ENCODE peak calls at places on chromosomes 6 and 20, in seven cellular contexts. K, W, Q, A, N, D and I are unnamed samples.

GRCh38 chr6:135144678-135145508 is 36.2 kb upstream of the MYB start:
- DNase-seq in K (no peak), W (peak), Q (peak), A (no peak), N (no peak), D (peak), I (no peak)

GRCh38 chr6:27016689-27017088 is 230.8 kb upstream of the PRSS16 start:
- DNase-seq in K (no peak), W (no peak), Q (no peak), A (no peak), N (no peak), D (no peak), I (no peak)

GRCh38 chr6:4009486-4009885 is 69.5 kb downstream of the FAM217A start:
- DNase-seq in K (no peak), W (no peak), Q (no peak), A (no peak), N (no peak), D (no peak), I (no peak)

GRCh38 chr6:167566711-167567141 is 241.8 kb downstream of the TTLL2 start:
- DNase-seq in K (no peak), W (no peak), Q (no peak), A (no peak), N (no peak), D (no peak), I (no peak)

GRCh38 chr6:24426729-24427446 is 24.2 kb downstream of the MRS2 start:
- DNase-seq in K (no peak), W (no peak), Q (peak), A (no peak), N (no peak), D (no peak), I (no peak)

GRCh38 chr20:39849664-39850063 is 839.4 kb downstream of the MAFB start:
- DNase-seq in K (peak), W (peak), Q (no peak), A (peak), N (peak), D (peak), I (peak)

GRCh38 chr6:112415366-112415765 is 68.2 kb downstream of the RFPL4B start:
- DNase-seq in K (no peak), W (no peak), Q (no peak), A (no peak), N (no peak), D (peak), I (peak)

GRCh38 chr20:58308680-58309527 is 611 bp upstream of the RAB22A start:
- DNase-seq in K (peak), W (peak), Q (peak), A (peak), N (peak), D (peak), I (no peak)

GRCh38 chr6:112881027-112881426 is 533.9 kb downstream of the RFPL4B start:
- DNase-seq in K (no peak), W (no peak), Q (no peak), A (peak), N (no peak), D (peak), I (peak)

GRCh38 chr20:37987602-37988290 is 45.5 kb downstream of the TTI1 start:
- DNase-seq in K (no peak), W (no peak), Q (peak), A (no peak), N (no peak), D (no peak), I (no peak)

GRCh38 chr6:33053230-33053629 is 20.2 kb downstream of the HLA-DPA1 start:
- DNase-seq in K (no peak), W (peak), Q (peak), A (no peak), N (no peak), D (no peak), I (no peak)

GRCh38 chr6:34526241-34526972 is 29.7 kb downstream of the SPDEF start:
- DNase-seq in K (no peak), W (no peak), Q (no peak), A (no peak), N (no peak), D (no peak), I (no peak)

GRCh38 chr20:8389381-8390368 is 257.6 kb downstream of the PLCB1 start:
- DNase-seq in K (no peak), W (peak), Q (peak), A (peak), N (no peak), D (peak), I (no peak)

GRCh38 chr6:32084780-32085179 is 24.4 kb downstream of the TNXB start:
- DNase-seq in K (no peak), W (no peak), Q (no peak), A (no peak), N (no peak), D (no peak), I (no peak)

GRCh38 chr6:84428300-84428907 is 201.0 kb upstream of the CEP162 start:
- DNase-seq in K (peak), W (peak), Q (peak), A (peak), N (peak), D (peak), I (no peak)

GRCh38 chr6:53210821-53211220 is 62.2 kb upstream of the GCM1 start:
- DNase-seq in K (no peak), W (no peak), Q (no peak), A (no peak), N (no peak), D (no peak), I (no peak)

GRCh38 chr20:50506270-50506579 is 4.0 kb upstream of the PTPN1 start:
- DNase-seq in K (no peak), W (no peak), Q (no peak), A (no peak), N (no peak), D (no peak), I (no peak)

GRCh38 chr6:17281497-17282481 is 628 bp downstream of the RBM24 start:
- DNase-seq in K (no peak), W (no peak), Q (peak), A (no peak), N (no peak), D (peak), I (no peak)

GRCh38 chr6:5175635-5176034 is 85.1 kb downstream of the LYRM4 start:
- DNase-seq in K (no peak), W (no peak), Q (no peak), A (no peak), N (no peak), D (no peak), I (no peak)

GRCh38 chr6:116215414-116215813 is 38.5 kb downstream of the TSPYL4 start:
- DNase-seq in K (no peak), W (no peak), Q (no peak), A (no peak), N (no peak), D (no peak), I (no peak)

GRCh38 chr6:45021652-45022051 is 306.5 kb upstream of the RUNX2 start:
- DNase-seq in K (no peak), W (no peak), Q (no peak), A (no peak), N (no peak), D (peak), I (no peak)

GRCh38 chr20:37575884-37576283 is 48.2 kb upstream of the BLCAP start:
- DNase-seq in K (no peak), W (no peak), Q (no peak), A (no peak), N (no peak), D (no peak), I (no peak)

GRCh38 chr6:157983439-157984119 is 1.9 kb downstream of the SYNJ2 start:
- DNase-seq in K (no peak), W (no peak), Q (no peak), A (no peak), N (no peak), D (peak), I (no peak)

GRCh38 chr20:52096117-52096516 is 95.5 kb downstream of the ZFP64 start:
- DNase-seq in K (peak), W (no peak), Q (no peak), A (no peak), N (no peak), D (no peak), I (no peak)

DNA sequence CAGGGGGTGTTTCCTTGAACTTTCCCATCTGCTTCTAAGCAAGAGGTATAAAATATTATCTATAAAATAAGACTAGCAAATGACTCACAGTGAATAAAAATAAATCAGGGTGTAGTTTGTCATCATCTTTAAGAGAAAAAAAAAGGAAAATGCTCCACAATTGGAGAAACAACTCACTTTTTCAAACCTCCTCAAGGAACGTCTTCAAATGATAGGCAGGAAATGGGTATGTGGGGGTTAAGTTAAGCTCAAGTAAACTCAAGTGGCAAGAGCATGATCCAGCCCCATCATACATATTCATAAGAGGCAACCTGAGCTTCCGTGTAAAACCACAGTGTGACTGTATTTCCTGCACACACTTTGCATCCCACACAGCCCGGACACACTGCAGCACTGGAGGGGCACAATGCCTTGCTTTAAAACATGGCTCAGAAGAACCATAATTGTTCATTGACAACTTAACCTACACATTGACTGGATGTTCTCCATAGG is 58.5 kb upstream of the CEP85L start:
- DNase-seq in K (no peak), W (peak), Q (peak), A (peak), N (no peak), D (peak), I (no peak)
- H3K4me3 ChIP-seq in K (peak), W (peak), Q (no peak), A (peak), N (peak), D (peak), I (peak)

GRCh38 chr6:40587240-40588069 is at the start of gene LRFN2:
- DNase-seq in K (peak), W (peak), Q (peak), A (peak), N (peak), D (peak), I (peak)

GRCh38 chr6:40585218-40585617 is 1.9 kb downstream of the LRFN2 start:
- DNase-seq in K (no peak), W (no peak), Q (peak), A (no peak), N (no peak), D (no peak), I (no peak)

GRCh38 chr6:40586800-40587201 is 363 bp downstream of the LRFN2 start:
- DNase-seq in K (no peak), W (no peak), Q (no peak), A (no peak), N (no peak), D (no peak), I (no peak)

GRCh38 chr6:40585661-40586269 is 1.4 kb downstream of the LRFN2 start:
- DNase-seq in K (no peak), W (no peak), Q (peak), A (no peak), N (no peak), D (no peak), I (no peak)

GRCh38 chr6:40586369-40586768 is 795 bp downstream of the LRFN2 start:
- DNase-seq in K (no peak), W (no peak), Q (no peak), A (no peak), N (no peak), D (no peak), I (no peak)
- H3K4me3 ChIP-seq in K (peak), W (no peak), Q (no peak), A (no peak), N (peak), D (no peak), I (no peak)

GRCh38 chr6:68636710-68637470 is 1.8 kb downstream of the ADGRB3 start:
- DNase-seq in K (no peak), W (no peak), Q (no peak), A (no peak), N (no peak), D (no peak), I (no peak)

GRCh38 chr6:68634503-68635411 is at the start of gene ADGRB3:
- DNase-seq in K (peak), W (peak), Q (peak), A (peak), N (peak), D (peak), I (peak)

GRCh38 chr6:68635706-68636513 is 828 bp downstream of the ADGRB3 start:
- DNase-seq in K (peak), W (no peak), Q (no peak), A (peak), N (peak), D (no peak), I (no peak)

GRCh38 chr6:68633654-68634502 is 1.2 kb upstream of the ADGRB3 start:
- DNase-seq in K (no peak), W (no peak), Q (no peak), A (no peak), N (no peak), D (no peak), I (no peak)

GRCh38 chr6:68635412-68635705 is 277 bp downstream of the ADGRB3 start:
- DNase-seq in K (no peak), W (no peak), Q (no peak), A (no peak), N (no peak), D (no peak), I (no peak)
- H3K4me3 ChIP-seq in K (peak), W (peak), Q (peak), A (peak), N (peak), D (peak), I (peak)

DNA sequence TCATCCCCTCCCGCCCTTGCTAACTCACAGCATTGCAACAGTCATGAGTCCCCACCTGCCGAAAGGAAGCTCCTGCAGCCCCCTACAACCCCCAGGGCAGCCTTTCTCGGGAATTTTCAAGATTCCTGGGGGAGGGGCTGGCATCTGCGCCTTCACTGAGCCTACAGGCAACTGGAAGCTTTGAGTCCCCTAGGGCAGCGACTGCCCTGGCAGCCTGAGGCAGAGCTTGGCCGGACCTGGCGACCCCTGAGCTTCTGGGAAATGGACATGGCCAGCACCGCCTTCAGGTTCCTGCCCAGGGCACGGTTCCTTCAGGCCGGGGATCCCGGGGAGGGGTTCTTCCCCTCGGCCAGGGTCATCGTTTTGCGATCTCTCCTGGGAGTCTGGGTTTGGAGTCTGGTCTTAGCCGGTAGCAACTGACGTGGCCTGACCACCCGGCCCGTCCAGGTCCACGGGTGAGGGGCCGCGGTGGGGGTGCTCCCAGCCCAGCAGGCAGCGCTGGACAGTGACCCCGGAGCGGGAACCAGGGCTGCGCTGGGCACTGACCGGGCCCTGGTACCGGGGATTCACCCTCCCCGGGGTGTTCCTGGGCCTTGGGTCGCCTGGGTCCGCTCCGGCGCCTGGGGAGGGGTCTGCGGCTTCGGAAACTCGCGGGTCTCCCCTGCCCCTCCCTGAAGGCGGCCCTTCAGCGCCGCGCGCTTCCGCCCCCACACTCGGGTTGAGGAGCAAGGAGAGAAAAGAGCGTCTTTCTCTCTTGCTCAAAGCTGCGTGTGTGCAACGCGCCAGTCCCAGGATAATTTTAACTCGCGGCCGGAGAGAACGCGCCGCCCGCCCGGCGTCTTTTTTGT is 595 bp upstream of the COL9A3 start:
- DNase-seq in K (no peak), W (no peak), Q (peak), A (no peak), N (no peak), D (no peak), I (no peak)
- H3K4me3 ChIP-seq in K (peak), W (no peak), Q (peak), A (peak), N (peak), D (peak), I (peak)